ENCODE peak calls at places on chromosomes 6 and 20, in ten cellular contexts. V is activated CD4-positive, CD25-positive, alpha-beta regulatory T cell; L is activated naive CD4-positive, alpha-beta T cell; J is LHCN-M2; H is SJSA1; R is NCI-H187 treated with DMSO at 0.1 percent for 48 hours; M is GM20000; D is GM19239; C is activated CD4-positive, alpha-beta T cell treated with anti-CD3 and anti-CD28 coated beads, Interleukin-2, amount 50 U/mL, for 24 hours; P is aorta. O is an unnamed sample.
A peak's percentile ranks its signal among the peaks of the same experiment; 100 is the strongest.

GRCh38 chr6:111950661-111951426 is 77.6 kb upstream of the FYN start:
- DNase-seq in V (no peak), L (no peak), J (peak; percentile 63), H (no peak), R (no peak), M (no peak), D (no peak), C (no peak), P (peak; percentile 55), O (peak; percentile 74)

GRCh38 chr6:85389180-85389797 is 60.6 kb upstream of the NT5E start:
- DNase-seq in V (no peak), L (no peak), J (no peak), H (no peak), R (no peak), M (no peak), D (no peak), C (no peak), P (no peak), O (no peak)

GRCh38 chr20:58511364-58511763 is 3.8 kb downstream of the APCDD1L start:
- DNase-seq in V (no peak), L (no peak), J (peak; percentile 80), H (peak; percentile 17), R (peak; percentile 1), M (no peak), D (no peak), C (no peak), P (no peak), O (peak; percentile 61)

GRCh38 chr20:35618032-35618371 is 2.4 kb downstream of the SPAG4 start:
- DNase-seq in V (no peak), L (no peak), J (no peak), H (no peak), R (no peak), M (no peak), D (no peak), C (no peak), P (no peak), O (no peak)

GRCh38 chr6:16822975-16823374 is 61.7 kb upstream of the ATXN1 start:
- DNase-seq in V (no peak), L (no peak), J (no peak), H (no peak), R (no peak), M (no peak), D (no peak), C (no peak), P (no peak), O (no peak)

GRCh38 chr6:117205876-117206275 is 59.5 kb upstream of the VGLL2 start:
- DNase-seq in V (no peak), L (no peak), J (no peak), H (peak; percentile 39), R (no peak), M (no peak), D (no peak), C (no peak), P (no peak), O (no peak)

GRCh38 chr6:138970159-138970558 is 17.9 kb downstream of the REPS1 start:
- DNase-seq in V (no peak), L (no peak), J (peak; percentile 35), H (no peak), R (no peak), M (no peak), D (no peak), C (no peak), P (no peak), O (no peak)

GRCh38 chr6:3022765-3023662 is 23.3 kb downstream of the NQO2 start:
- DNase-seq in V (no peak), L (no peak), J (no peak), H (no peak), R (no peak), M (no peak), D (no peak), C (no peak), P (no peak), O (no peak)

GRCh38 chr6:155106456-155107107 is 111.5 kb downstream of the TIAM2 start:
- DNase-seq in V (no peak), L (no peak), J (peak; percentile 70), H (peak; percentile 49), R (no peak), M (no peak), D (no peak), C (no peak), P (no peak), O (peak; percentile 92)

GRCh38 chr6:48036316-48036715 is 74.7 kb downstream of the PTCHD4 start:
- DNase-seq in V (no peak), L (no peak), J (peak; percentile 87), H (no peak), R (no peak), M (no peak), D (no peak), C (no peak), P (no peak), O (peak; percentile 57)

GRCh38 chr6:158835616-158836221 is 16.6 kb upstream of the EZR start:
- DNase-seq in V (no peak), L (no peak), J (no peak), H (no peak), R (no peak), M (no peak), D (no peak), C (no peak), P (no peak), O (no peak)

GRCh38 chr20:47540443-47541354 is 39.0 kb downstream of the NCOA3 start:
- DNase-seq in V (no peak), L (no peak), J (peak; percentile 33), H (no peak), R (no peak), M (peak; percentile 61), D (no peak), C (no peak), P (no peak), O (no peak)

GRCh38 chr6:127518710-127519468 is at the start of gene MTCL3:
- DNase-seq in V (no peak), L (no peak), J (peak; percentile 68), H (peak; percentile 75), R (peak; percentile 75), M (no peak), D (no peak), C (no peak), P (no peak), O (peak; percentile 35)